ENCODE peak calls at places on chromosomes 3 and 15, in seven cellular contexts. One of them, this sample, is unnamed. For H3K4me1, the result is how much of the 10 kb centered on the place peaks cover.

GRCh38 chr3:105166893-105167292 is 199.8 kb upstream of the ALCAM start:
- DNase-seq in fibroblast of lung: peak
- DNase-seq in A549: no peak
- DNase-seq in upper lobe of right lung: no peak
- DNase-seq in pancreas: no peak
- DNase-seq in ovary: no peak
- DNase-seq in heart right ventricle: no peak
- DNase-seq in this sample: no peak

GRCh38 chr15:70835415-70835814 is 18.5 kb downstream of the LARP6 start:
- DNase-seq in fibroblast of lung: no peak
- DNase-seq in A549: no peak
- DNase-seq in upper lobe of right lung: no peak
- DNase-seq in pancreas: no peak
- DNase-seq in ovary: peak
- DNase-seq in heart right ventricle: peak
- DNase-seq in this sample: peak

GRCh38 chr3:53154731-53155320 is 6.2 kb upstream of the PRKCD start:
- DNase-seq in fibroblast of lung: no peak
- DNase-seq in A549: no peak
- DNase-seq in upper lobe of right lung: peak
- DNase-seq in pancreas: no peak
- DNase-seq in ovary: no peak
- DNase-seq in heart right ventricle: no peak
- DNase-seq in this sample: no peak

GRCh38 chr15:75723847-75724660 is 11.4 kb upstream of the CSPG4 start:
- DNase-seq in fibroblast of lung: peak
- DNase-seq in A549: peak
- DNase-seq in upper lobe of right lung: peak
- DNase-seq in pancreas: peak
- DNase-seq in ovary: peak
- DNase-seq in heart right ventricle: peak
- DNase-seq in this sample: peak

GRCh38 chr3:148146947-148147346 is 550.8 kb upstream of the AGTR1 start:
- DNase-seq in fibroblast of lung: peak
- DNase-seq in A549: no peak
- DNase-seq in upper lobe of right lung: no peak
- DNase-seq in pancreas: no peak
- DNase-seq in ovary: no peak
- DNase-seq in heart right ventricle: no peak
- DNase-seq in this sample: no peak

GRCh38 chr15:41790756-41791546 is 16.7 kb downstream of the MAPKBP1 start:
- DNase-seq in fibroblast of lung: peak
- DNase-seq in A549: no peak
- DNase-seq in upper lobe of right lung: no peak
- DNase-seq in pancreas: no peak
- DNase-seq in ovary: no peak
- DNase-seq in heart right ventricle: no peak
- DNase-seq in this sample: no peak

GRCh38 chr3:2741520-2741919 is 368.7 kb downstream of the IL5RA start:
- DNase-seq in fibroblast of lung: no peak
- DNase-seq in A549: no peak
- DNase-seq in upper lobe of right lung: no peak
- DNase-seq in pancreas: no peak
- DNase-seq in ovary: no peak
- DNase-seq in heart right ventricle: no peak
- DNase-seq in this sample: no peak

GRCh38 chr3:33438284-33438668 is 1.9 kb downstream of the UBP1 start:
- DNase-seq in fibroblast of lung: peak
- DNase-seq in A549: no peak
- DNase-seq in upper lobe of right lung: no peak
- DNase-seq in pancreas: no peak
- DNase-seq in ovary: no peak
- DNase-seq in heart right ventricle: no peak
- DNase-seq in this sample: no peak

GRCh38 chr3:134816623-134817022 is 21.6 kb downstream of the EPHB1 start:
- DNase-seq in fibroblast of lung: no peak
- DNase-seq in A549: no peak
- DNase-seq in upper lobe of right lung: no peak
- DNase-seq in pancreas: no peak
- DNase-seq in ovary: no peak
- DNase-seq in heart right ventricle: no peak
- DNase-seq in this sample: peak

GRCh38 chr15:71414778-71415177 is 299.5 kb downstream of the THSD4 start:
- DNase-seq in fibroblast of lung: no peak
- DNase-seq in A549: no peak
- DNase-seq in upper lobe of right lung: no peak
- DNase-seq in pancreas: no peak
- DNase-seq in ovary: no peak
- DNase-seq in heart right ventricle: no peak
- DNase-seq in this sample: no peak

GRCh38 chr3:168707900-168708299 is 612.2 kb upstream of the GOLIM4 start:
- DNase-seq in fibroblast of lung: no peak
- DNase-seq in A549: no peak
- DNase-seq in upper lobe of right lung: no peak
- DNase-seq in pancreas: no peak
- DNase-seq in ovary: no peak
- DNase-seq in heart right ventricle: no peak
- DNase-seq in this sample: no peak
- H3K4me1 ChIP-seq in fibroblast of lung: under half
- H3K4me1 ChIP-seq in A549: under half
- H3K4me1 ChIP-seq in upper lobe of right lung: under half
- H3K4me1 ChIP-seq in pancreas: under half
- H3K4me1 ChIP-seq in ovary: under half
- H3K4me1 ChIP-seq in heart right ventricle: under half
- H3K4me1 ChIP-seq in this sample: under half

DNA sequence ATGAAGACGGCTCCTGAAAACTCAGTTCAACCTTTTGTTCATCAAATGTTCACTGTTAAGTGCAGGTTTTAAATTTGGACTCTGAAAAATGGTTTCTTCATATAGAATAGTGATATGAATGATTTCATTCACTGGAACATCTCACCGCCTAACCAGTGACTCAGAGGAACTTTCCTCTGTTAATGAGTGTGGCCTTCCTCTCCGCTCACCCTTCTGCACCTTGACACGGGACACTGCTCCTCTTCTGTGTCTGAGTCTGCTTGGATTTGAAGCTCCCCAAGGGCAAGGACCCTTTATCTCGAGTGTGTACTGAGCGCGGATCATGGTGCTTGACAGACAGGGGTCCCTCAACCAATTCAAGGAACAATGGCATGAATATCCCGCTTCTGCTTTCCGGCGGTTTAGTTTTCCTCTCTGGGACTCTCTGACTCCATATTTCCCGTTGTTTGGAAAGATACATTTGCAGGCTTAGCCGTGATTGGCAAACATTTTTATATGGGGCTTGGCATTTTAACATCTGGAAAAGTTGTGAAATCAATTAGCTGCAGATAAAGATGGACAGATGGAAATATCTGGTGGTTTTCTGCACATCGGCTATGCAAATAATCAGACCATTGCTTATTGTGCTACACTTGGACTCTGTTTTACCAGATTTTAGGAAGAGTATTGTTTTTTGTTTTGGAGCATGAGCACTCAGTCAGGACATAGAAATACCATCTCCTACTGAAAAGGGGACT is 20.9 kb downstream of the KBTBD8 start:
- DNase-seq in fibroblast of lung: no peak
- DNase-seq in A549: no peak
- DNase-seq in upper lobe of right lung: no peak
- DNase-seq in pancreas: no peak
- DNase-seq in ovary: no peak
- DNase-seq in heart right ventricle: no peak
- DNase-seq in this sample: no peak
- H3K4me3 ChIP-seq in fibroblast of lung: no peak
- H3K4me3 ChIP-seq in A549: no peak
- H3K4me3 ChIP-seq in upper lobe of right lung: no peak
- H3K4me3 ChIP-seq in pancreas: no peak
- H3K4me3 ChIP-seq in ovary: no peak
- H3K4me3 ChIP-seq in heart right ventricle: no peak
- H3K4me3 ChIP-seq in this sample: no peak

GRCh38 chr3:30644615-30645014 is 38.2 kb downstream of the TGFBR2 start:
- DNase-seq in fibroblast of lung: peak
- DNase-seq in A549: no peak
- DNase-seq in upper lobe of right lung: no peak
- DNase-seq in pancreas: no peak
- DNase-seq in ovary: peak
- DNase-seq in heart right ventricle: no peak
- DNase-seq in this sample: peak
- H3K27ac ChIP-seq in fibroblast of lung: no peak
- H3K27ac ChIP-seq in A549: no peak
- H3K27ac ChIP-seq in upper lobe of right lung: peak
- H3K27ac ChIP-seq in pancreas: no peak
- H3K27ac ChIP-seq in ovary: no peak
- H3K27ac ChIP-seq in heart right ventricle: peak
- H3K27ac ChIP-seq in this sample: peak

DNA sequence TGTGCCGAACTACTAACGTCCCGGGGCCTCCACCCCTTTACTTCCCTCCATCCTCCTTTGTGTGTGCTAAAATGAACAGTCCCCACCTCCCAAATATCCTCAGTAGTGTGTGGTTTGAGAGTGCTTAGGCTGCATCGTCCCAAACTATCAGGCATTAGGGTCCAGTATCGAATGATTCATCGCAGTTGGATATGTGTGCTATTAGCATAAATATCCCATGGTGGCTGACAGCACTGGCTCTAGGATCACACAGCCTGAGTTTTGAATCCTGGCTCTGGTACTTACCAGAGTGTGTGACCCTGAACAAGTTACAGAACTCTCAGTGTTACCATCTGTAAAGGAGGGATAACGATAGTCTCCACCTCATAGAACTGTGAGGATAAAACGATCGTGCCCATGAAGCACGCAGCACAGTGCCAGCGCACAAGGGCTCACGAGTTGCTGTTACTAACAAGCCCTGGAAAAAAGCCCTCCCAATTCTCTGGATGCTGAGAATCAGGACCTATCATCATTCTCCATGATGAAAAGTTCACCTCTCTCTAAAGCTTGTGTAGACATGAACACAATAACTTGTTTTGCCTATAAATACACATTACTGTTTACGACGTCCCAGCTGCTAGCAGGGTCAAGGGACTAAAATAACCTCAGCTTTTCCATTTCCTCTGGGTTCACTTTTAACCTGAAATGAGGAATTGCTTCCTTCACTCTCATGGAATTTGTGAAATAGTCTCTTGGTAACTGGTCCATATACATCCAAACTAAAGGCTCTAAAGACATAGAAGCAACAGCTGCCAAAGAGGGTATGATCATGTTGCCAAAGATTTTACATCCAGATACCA is 51.0 kb downstream of the VGLL4 start:
- DNase-seq in fibroblast of lung: peak
- DNase-seq in A549: no peak
- DNase-seq in upper lobe of right lung: no peak
- DNase-seq in pancreas: no peak
- DNase-seq in ovary: no peak
- DNase-seq in heart right ventricle: no peak
- DNase-seq in this sample: no peak
- H3K4me1 ChIP-seq in fibroblast of lung: under half
- H3K4me1 ChIP-seq in A549: under half
- H3K4me1 ChIP-seq in upper lobe of right lung: half or more
- H3K4me1 ChIP-seq in pancreas: under half
- H3K4me1 ChIP-seq in ovary: under half
- H3K4me1 ChIP-seq in heart right ventricle: half or more
- H3K4me1 ChIP-seq in this sample: half or more

DNA sequence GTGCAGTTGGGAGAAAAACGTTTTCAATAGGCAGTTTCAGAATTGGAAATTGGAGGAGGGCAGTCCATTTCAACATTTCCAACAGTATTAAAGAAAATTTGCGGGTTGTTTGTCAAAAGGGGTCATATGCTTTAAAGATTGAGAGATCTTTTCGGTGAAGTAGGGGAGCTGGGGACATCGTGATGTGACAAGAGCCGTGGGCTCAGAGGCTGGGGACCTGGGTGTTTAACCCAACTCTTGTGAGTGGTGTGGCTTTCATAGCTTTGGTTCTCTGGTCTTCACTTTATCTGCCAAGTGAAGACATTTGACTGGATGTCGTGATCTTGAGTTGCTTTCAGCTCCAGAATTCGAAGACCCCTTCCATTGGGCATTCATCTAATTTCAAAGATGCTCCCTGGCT is 133.2 kb downstream of the PGPEP1L start:
- DNase-seq in fibroblast of lung: no peak
- DNase-seq in A549: no peak
- DNase-seq in upper lobe of right lung: no peak
- DNase-seq in pancreas: no peak
- DNase-seq in ovary: no peak
- DNase-seq in heart right ventricle: no peak
- DNase-seq in this sample: no peak
- H3K4me3 ChIP-seq in fibroblast of lung: no peak
- H3K4me3 ChIP-seq in A549: peak
- H3K4me3 ChIP-seq in upper lobe of right lung: no peak
- H3K4me3 ChIP-seq in pancreas: no peak
- H3K4me3 ChIP-seq in ovary: no peak
- H3K4me3 ChIP-seq in heart right ventricle: no peak
- H3K4me3 ChIP-seq in this sample: no peak

GRCh38 chr3:195151402-195151801 is 119.6 kb downstream of the XXYLT1 start:
- DNase-seq in fibroblast of lung: no peak
- DNase-seq in A549: no peak
- DNase-seq in upper lobe of right lung: no peak
- DNase-seq in pancreas: no peak
- DNase-seq in ovary: no peak
- DNase-seq in heart right ventricle: no peak
- DNase-seq in this sample: no peak
- H3K27ac ChIP-seq in fibroblast of lung: peak
- H3K27ac ChIP-seq in A549: no peak
- H3K27ac ChIP-seq in upper lobe of right lung: no peak
- H3K27ac ChIP-seq in pancreas: no peak
- H3K27ac ChIP-seq in ovary: no peak
- H3K27ac ChIP-seq in heart right ventricle: peak
- H3K27ac ChIP-seq in this sample: peak

DNA sequence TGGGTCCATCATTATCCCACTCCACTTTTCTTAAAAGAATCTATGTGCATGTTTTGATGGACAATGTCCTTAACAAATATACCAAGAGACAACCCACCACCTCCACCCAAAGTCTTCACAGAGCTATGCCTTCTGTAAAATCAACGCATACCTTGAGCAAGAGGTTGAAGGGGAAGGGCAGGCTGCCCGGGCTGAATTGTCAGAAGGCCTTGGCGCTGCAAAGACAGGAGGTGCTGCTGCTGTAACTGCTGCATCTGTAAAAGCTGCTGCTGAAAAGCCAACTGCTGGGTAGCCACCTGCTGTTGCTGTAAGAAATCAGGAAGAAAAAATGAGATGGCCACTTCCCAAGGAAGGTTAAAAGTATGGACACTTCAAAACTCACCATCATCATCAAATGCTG is 536.7 kb downstream of the FOXP1 start:
- DNase-seq in fibroblast of lung: no peak
- DNase-seq in A549: no peak
- DNase-seq in upper lobe of right lung: no peak
- DNase-seq in pancreas: no peak
- DNase-seq in ovary: no peak
- DNase-seq in heart right ventricle: no peak
- DNase-seq in this sample: no peak
- H3K4me1 ChIP-seq in fibroblast of lung: under half
- H3K4me1 ChIP-seq in A549: under half
- H3K4me1 ChIP-seq in upper lobe of right lung: under half
- H3K4me1 ChIP-seq in pancreas: under half
- H3K4me1 ChIP-seq in ovary: under half
- H3K4me1 ChIP-seq in heart right ventricle: under half
- H3K4me1 ChIP-seq in this sample: under half

This sample was measured in gastrocnemius medialis.